ENCODE peak calls at places on chromosomes 4 and X, in four cellular contexts. A, G, Z and E are unnamed samples.

GRCh38 chr4:182297659-182298058 is 54.5 kb downstream of the TENM3 start:
- DNase-seq in A (no peak), G (no peak), Z (no peak), E (no peak)

GRCh38 chrX:31397119-31397518 is 325.3 kb upstream of the FTHL17 start:
- DNase-seq in A (no peak), G (no peak), Z (no peak), E (no peak)

GRCh38 chrX:13029831-13030771 is 14.3 kb downstream of the FAM9C start:
- DNase-seq in A (no peak), G (no peak), Z (no peak), E (no peak)

GRCh38 chrX:155864655-155865054 is 16.5 kb upstream of the VAMP7 start:
- DNase-seq in A (no peak), G (no peak), Z (no peak), E (no peak)

GRCh38 chr4:98516042-98516440 is 142.4 kb downstream of the TSPAN5 start:
- DNase-seq in A (no peak), G (no peak), Z (no peak), E (no peak)

GRCh38 chrX:110219920-110220319 is 98.0 kb downstream of the AMMECR1 start:
- DNase-seq in A (no peak), G (no peak), Z (no peak), E (no peak)

GRCh38 chr4:36027203-36027602 is 217.1 kb downstream of the ARAP2 start:
- DNase-seq in A (no peak), G (no peak), Z (no peak), E (no peak)

GRCh38 chr4:158856852-158857251 is 88.0 kb downstream of the FNIP2 start:
- DNase-seq in A (no peak), G (no peak), Z (no peak), E (no peak)

GRCh38 chr4:165351359-165352130 is 24.1 kb downstream of the MSMO1 start:
- DNase-seq in A (no peak), G (no peak), Z (no peak), E (no peak)

GRCh38 chr4:186192068-186192751 is 843 bp downstream of the CYP4V2 start:
- DNase-seq in A (peak), G (no peak), Z (peak), E (no peak)

GRCh38 chr4:140856692-140857091 is 100.5 kb upstream of the TBC1D9 start:
- DNase-seq in A (no peak), G (no peak), Z (peak), E (no peak)

GRCh38 chr4:139189417-139189749 is 12.4 kb upstream of the ELF2 start:
- DNase-seq in A (no peak), G (no peak), Z (no peak), E (no peak)

GRCh38 chr4:139815646-139816601 is 150.3 kb downstream of the MGST2 start:
- DNase-seq in A (peak), G (no peak), Z (no peak), E (peak)

GRCh38 chrX:47643926-47644325 is 6.4 kb downstream of the ELK1 start:
- DNase-seq in A (no peak), G (no peak), Z (no peak), E (no peak)

GRCh38 chrX:9825966-9826365 is 39.7 kb downstream of the SHROOM2 start:
- DNase-seq in A (no peak), G (no peak), Z (no peak), E (no peak)

GRCh38 chr4:37902738-37903693 is 12.1 kb downstream of the TBC1D1 start:
- DNase-seq in A (no peak), G (no peak), Z (no peak), E (no peak)

GRCh38 chr4:53196872-53197759 is 168.7 kb downstream of the SCFD2 start:
- DNase-seq in A (no peak), G (no peak), Z (no peak), E (no peak)

GRCh38 chr4:55880652-55881280 is 27.3 kb downstream of the EXOC1 start:
- DNase-seq in A (no peak), G (no peak), Z (no peak), E (no peak)

GRCh38 chrX:7586126-7586525 is 256.8 kb upstream of the VCX start:
- DNase-seq in A (no peak), G (no peak), Z (no peak), E (no peak)

GRCh38 chr4:93814722-93815121 is 13.8 kb upstream of the ATOH1 start:
- DNase-seq in A (no peak), G (no peak), Z (no peak), E (peak)

GRCh38 chr4:141352775-141353544 is 132.3 kb downstream of the ZNF330 start:
- DNase-seq in A (no peak), G (no peak), Z (no peak), E (no peak)

GRCh38 chrX:9690046-9690445 is 75.6 kb downstream of the GPR143 start:
- DNase-seq in A (no peak), G (no peak), Z (no peak), E (no peak)

GRCh38 chr4:75002381-75002780 is 69.5 kb downstream of the PARM1 start:
- DNase-seq in A (no peak), G (no peak), Z (no peak), E (no peak)

GRCh38 chrX:10759400-10759799 is 139.0 kb upstream of the MID1 start:
- DNase-seq in A (no peak), G (no peak), Z (no peak), E (no peak)

GRCh38 chr4:84379881-84380618 is 119.0 kb downstream of the NKX6-1 start:
- DNase-seq in A (no peak), G (no peak), Z (no peak), E (no peak)

GRCh38 chr4:88858752-88859151 is 161.1 kb upstream of the NAP1L5 start:
- DNase-seq in A (no peak), G (no peak), Z (no peak), E (peak)

GRCh38 chr4:132195181-132195580 is 953.9 kb upstream of the PCDH10 start:
- DNase-seq in A (no peak), G (no peak), Z (no peak), E (no peak)

GRCh38 chr4:114217150-114217817 is 237.8 kb upstream of the ARSJ start:
- DNase-seq in A (no peak), G (no peak), Z (no peak), E (no peak)

GRCh38 chr4:89753601-89754066 is 83.3 kb downstream of the SNCA start:
- DNase-seq in A (no peak), G (no peak), Z (no peak), E (no peak)

GRCh38 chr4:185219551-185220344 is 10.3 kb downstream of the SNX25 start:
- DNase-seq in A (peak), G (no peak), Z (no peak), E (peak)

GRCh38 chr4:84855774-84856173 is 110.7 kb downstream of the WDFY3 start:
- DNase-seq in A (no peak), G (no peak), Z (no peak), E (no peak)

GRCh38 chr4:122819708-122820449 is 6.8 kb upstream of the FGF2 start:
- DNase-seq in A (no peak), G (no peak), Z (no peak), E (no peak)

GRCh38 chrX:103498786-103499185 is 20.5 kb downstream of the RAB40A start:
- DNase-seq in A (no peak), G (no peak), Z (no peak), E (no peak)

GRCh38 chrX:39260965-39261364 is 459.7 kb downstream of the MID1IP1 start:
- DNase-seq in A (no peak), G (no peak), Z (no peak), E (no peak)

GRCh38 chrX:140157611-140158010 is 192.3 kb upstream of the CXorf66 start:
- DNase-seq in A (no peak), G (no peak), Z (no peak), E (no peak)

GRCh38 chr4:102120846-102121245 is 224.4 kb downstream of the SLC39A8 start:
- DNase-seq in A (no peak), G (no peak), Z (no peak), E (no peak)

GRCh38 chr4:82293304-82293703 is 80.5 kb downstream of the HNRNPD start:
- DNase-seq in A (no peak), G (no peak), Z (no peak), E (no peak)

GRCh38 chr4:73103799-73104503 is 34.4 kb upstream of the COX18 start:
- DNase-seq in A (no peak), G (no peak), Z (no peak), E (no peak)

DNA sequence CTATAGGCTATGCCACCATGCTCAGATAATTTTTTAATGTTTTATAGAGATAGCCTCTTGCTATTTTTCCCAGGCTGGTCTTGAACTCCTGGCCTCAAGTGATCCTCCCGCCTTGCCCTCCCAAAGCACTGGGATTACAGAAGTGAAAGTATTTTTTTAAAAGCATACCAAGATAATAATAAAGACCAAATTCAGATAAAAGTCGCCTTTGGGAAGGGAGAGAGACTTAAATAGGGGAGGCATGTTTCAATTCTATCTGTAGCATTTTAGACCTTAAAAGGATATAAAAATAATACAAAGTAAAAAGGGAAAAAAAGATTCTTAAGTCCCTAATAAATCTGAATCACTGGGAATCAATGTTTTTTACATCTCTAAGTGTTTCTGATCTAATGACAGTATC is 108.9 kb downstream of the AFAP1 start:
- DNase-seq in A (no peak), G (no peak), Z (no peak), E (no peak)
- TF ChIP-seq POLR2A in A (no peak), G (no peak), Z (no peak), E (no peak)

DNA sequence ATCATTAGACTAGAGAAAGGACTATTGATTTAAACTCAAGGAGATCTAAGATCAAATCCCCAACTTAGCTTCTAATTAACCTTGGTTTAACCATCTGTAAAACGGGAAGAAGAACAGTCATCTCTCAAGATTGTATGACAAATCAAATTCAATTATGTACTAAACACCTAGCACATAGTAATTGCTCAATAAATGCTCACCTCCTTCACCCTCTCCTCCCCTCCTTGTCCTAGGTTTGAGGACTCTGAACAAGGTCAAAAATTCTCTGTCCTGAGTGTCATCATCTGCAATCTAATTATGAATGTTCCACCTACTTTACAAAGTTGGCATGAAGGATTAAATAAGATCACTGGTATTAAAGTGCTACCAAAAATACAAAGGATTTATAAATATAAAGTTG is 320.0 kb upstream of the PPARGC1A start:
- DNase-seq in A (no peak), G (no peak), Z (no peak), E (no peak)
- H3K27ac ChIP-seq in A (no peak), G (no peak), Z (no peak), E (peak)

GRCh38 chrX:129791336-129791735 is 11.6 kb downstream of the SASH3 start:
- DNase-seq in A (no peak), G (no peak), Z (no peak), E (no peak)

GRCh38 chrX:129793604-129794191 is 13.9 kb downstream of the SASH3 start:
- DNase-seq in A (no peak), G (no peak), Z (no peak), E (no peak)

GRCh38 chrX:129792586-129793291 is 13.0 kb downstream of the SASH3 start:
- DNase-seq in A (no peak), G (no peak), Z (no peak), E (no peak)

GRCh38 chrX:129790808-129791207 is 11.1 kb downstream of the SASH3 start:
- DNase-seq in A (no peak), G (no peak), Z (no peak), E (no peak)

DNA sequence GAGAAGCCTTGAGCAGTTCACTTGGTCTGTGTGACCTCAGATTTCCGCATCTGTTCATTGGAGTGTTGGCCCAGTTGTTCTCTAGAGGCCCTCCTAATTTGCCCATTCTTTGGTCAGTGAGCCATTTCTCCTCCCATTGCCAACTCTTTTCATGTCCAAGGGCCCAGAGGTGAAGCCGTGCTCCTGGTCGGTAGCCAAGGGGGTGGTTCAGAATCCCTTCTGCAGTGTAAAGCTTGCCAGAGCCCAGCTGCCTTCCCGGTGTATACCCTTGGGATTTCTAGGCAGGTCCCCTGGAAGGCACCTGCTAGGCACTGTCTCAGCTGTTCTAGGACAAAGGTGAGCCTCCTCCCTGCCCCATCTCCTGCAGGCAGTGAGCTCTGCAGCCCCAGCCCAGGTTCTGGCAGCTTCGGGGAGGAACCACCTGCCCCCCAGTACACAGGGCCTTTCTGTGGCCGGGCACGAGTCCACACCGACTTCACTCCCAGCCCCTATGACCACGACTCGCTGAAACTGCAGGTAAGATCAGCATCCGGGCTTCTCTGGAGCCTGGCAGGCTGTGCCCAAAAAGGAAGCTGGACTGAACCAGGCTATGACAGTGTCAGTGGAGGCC is 12.3 kb downstream of the SASH3 start:
- DNase-seq in A (no peak), G (no peak), Z (no peak), E (no peak)
- TF ChIP-seq POLR2A in A (no peak), G (no peak), Z (no peak), E (no peak)

GRCh38 chr4:176793060-176793605 is 411 bp upstream of the VEGFC start:
- DNase-seq in A (no peak), G (no peak), Z (no peak), E (no peak)

GRCh38 chr4:176792348-176793059 is at the start of gene VEGFC:
- DNase-seq in A (peak), G (no peak), Z (peak), E (no peak)

GRCh38 chr4:176790398-176790797 is 2.3 kb downstream of the VEGFC start:
- DNase-seq in A (no peak), G (no peak), Z (no peak), E (no peak)

GRCh38 chr4:176789955-176790354 is 2.8 kb downstream of the VEGFC start:
- DNase-seq in A (no peak), G (no peak), Z (no peak), E (no peak)

DNA sequence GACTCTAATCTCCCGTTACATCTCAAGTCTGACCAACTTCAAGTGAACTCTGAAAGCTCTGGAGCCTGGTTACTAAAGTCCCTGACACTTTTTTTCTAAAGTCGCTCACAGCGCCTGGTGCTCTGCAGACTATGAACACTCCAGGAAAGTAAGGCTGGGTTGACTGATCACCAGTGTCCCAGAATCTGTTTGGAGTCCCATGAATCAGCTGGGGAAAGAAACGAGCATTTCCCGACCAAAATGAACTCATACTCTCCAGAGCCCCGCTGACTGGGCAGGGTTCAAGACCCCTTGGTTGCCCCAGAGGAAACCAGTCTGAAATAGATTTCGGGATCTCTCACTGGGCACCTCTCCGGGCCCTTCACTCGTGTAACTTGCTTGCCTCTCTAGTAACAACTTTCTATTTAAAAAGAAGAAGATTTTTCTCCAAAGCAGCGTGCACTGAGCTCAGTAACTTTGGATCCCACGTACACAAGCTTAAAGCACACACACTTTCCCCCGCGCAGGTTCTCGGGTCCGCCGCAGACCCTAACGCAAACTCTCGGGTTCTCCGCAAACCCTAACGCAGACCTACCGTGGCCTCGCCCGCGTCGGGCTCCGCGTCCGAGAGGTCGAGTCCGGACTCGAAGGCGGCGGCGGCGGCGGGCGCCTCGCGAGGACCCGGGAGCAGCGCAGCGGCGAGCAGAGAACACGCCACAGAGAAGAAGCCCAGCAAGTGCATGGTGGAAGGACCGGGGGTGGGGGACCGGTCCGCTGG is 953 bp downstream of the VEGFC start:
- DNase-seq in A (peak), G (no peak), Z (peak), E (no peak)
- H3K27ac ChIP-seq in A (no peak), G (peak), Z (peak), E (no peak)